ENCODE peak calls at places on chromosome X, in seven cellular contexts. One of them, this sample, is unnamed.

GRCh38 chrX:149392896-149393295 is 112.2 kb downstream of the IDS start:
- DNase-seq in HCT116: no peak
- DNase-seq in H1: no peak
- DNase-seq in K562: no peak
- DNase-seq in HepG2: peak
- DNase-seq in GM12878: no peak
- DNase-seq in SK-N-SH: no peak
- DNase-seq in this sample: peak

GRCh38 chrX:37347420-37347819 is 1.7 kb upstream of the PRRG1 start:
- DNase-seq in K562: no peak
- DNase-seq in GM12878: no peak
- DNase-seq in HCT116: no peak
- DNase-seq in H1: no peak
- DNase-seq in SK-N-SH: no peak
- DNase-seq in HepG2: peak
- DNase-seq in this sample: no peak

GRCh38 chrX:43269201-43269600 is 386.9 kb upstream of the MAOA start:
- DNase-seq in HCT116: no peak
- DNase-seq in H1: no peak
- DNase-seq in K562: no peak
- DNase-seq in SK-N-SH: no peak
- DNase-seq in GM12878: no peak
- DNase-seq in HepG2: no peak
- DNase-seq in this sample: no peak

GRCh38 chrX:108068121-108068520 is 23.2 kb downstream of the PSMD10 start:
- DNase-seq in SK-N-SH: no peak
- DNase-seq in GM12878: no peak
- DNase-seq in H1: no peak
- DNase-seq in HepG2: no peak
- DNase-seq in K562: no peak
- DNase-seq in HCT116: no peak
- DNase-seq in this sample: no peak

GRCh38 chrX:9650091-9650490 is 115.6 kb downstream of the GPR143 start:
- DNase-seq in H1: no peak
- DNase-seq in GM12878: no peak
- DNase-seq in HepG2: no peak
- DNase-seq in SK-N-SH: no peak
- DNase-seq in HCT116: no peak
- DNase-seq in K562: no peak
- DNase-seq in this sample: no peak

GRCh38 chrX:30793075-30793766 is 95.8 kb downstream of the TAB3 start:
- DNase-seq in HCT116: no peak
- DNase-seq in H1: no peak
- DNase-seq in K562: no peak
- DNase-seq in HepG2: no peak
- DNase-seq in GM12878: no peak
- DNase-seq in SK-N-SH: no peak
- DNase-seq in this sample: no peak

GRCh38 chrX:154458116-154458953 is at the start of gene PLXNA3:
- DNase-seq in GM12878: no peak
- DNase-seq in SK-N-SH: peak
- DNase-seq in K562: peak
- DNase-seq in HCT116: no peak
- DNase-seq in HepG2: no peak
- DNase-seq in H1: no peak
- DNase-seq in this sample: no peak

GRCh38 chrX:154548028-154548316 is 552 bp downstream of the IKBKG start:
- DNase-seq in H1: no peak
- DNase-seq in HepG2: no peak
- DNase-seq in GM12878: no peak
- DNase-seq in SK-N-SH: no peak
- DNase-seq in K562: no peak
- DNase-seq in HCT116: no peak
- DNase-seq in this sample: no peak

GRCh38 chrX:38260231-38260630 is 39.6 kb upstream of the SRPX start:
- DNase-seq in HCT116: peak
- DNase-seq in SK-N-SH: peak
- DNase-seq in H1: no peak
- DNase-seq in GM12878: no peak
- DNase-seq in K562: peak
- DNase-seq in HepG2: peak
- DNase-seq in this sample: peak

GRCh38 chrX:123665197-123665596 is 67.7 kb downstream of the THOC2 start:
- DNase-seq in HCT116: no peak
- DNase-seq in SK-N-SH: no peak
- DNase-seq in H1: no peak
- DNase-seq in HepG2: no peak
- DNase-seq in GM12878: no peak
- DNase-seq in K562: no peak
- DNase-seq in this sample: peak
- TF ChIP-seq JUND in HCT116: no peak
- TF ChIP-seq JUND in SK-N-SH: no peak
- TF ChIP-seq JUND in H1: no peak
- TF ChIP-seq JUND in HepG2: no peak
- TF ChIP-seq JUND in GM12878: no peak
- TF ChIP-seq JUND in K562: no peak
- TF ChIP-seq JUND in this sample: no peak

DNA sequence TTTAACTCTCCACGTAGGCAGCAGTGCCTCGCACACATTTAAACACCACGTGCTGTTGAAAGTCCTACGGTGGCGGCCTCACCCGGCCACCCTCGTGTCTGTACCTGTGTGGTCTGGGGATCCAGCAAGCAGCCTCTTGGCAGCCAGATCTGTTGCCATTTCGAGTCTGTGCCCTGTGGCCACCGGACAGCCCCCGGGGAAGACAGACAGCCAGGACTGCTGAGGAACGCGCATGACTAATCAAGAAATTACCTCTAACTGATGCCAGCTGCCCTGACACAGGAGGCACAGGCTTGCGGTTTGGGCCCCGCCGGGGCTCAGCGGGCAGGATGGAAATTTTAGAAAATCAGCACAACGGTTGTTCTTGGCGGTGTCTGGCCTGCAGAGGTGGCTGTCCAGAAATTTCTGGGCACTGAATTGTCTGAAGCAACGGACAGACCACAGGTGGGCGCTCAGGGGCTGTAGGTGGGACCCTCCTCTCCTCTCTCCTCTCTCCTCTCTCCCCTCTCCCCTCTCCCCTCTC is 15.6 kb upstream of the ASMTL start:
- DNase-seq in HepG2: no peak
- DNase-seq in H1: no peak
- DNase-seq in SK-N-SH: no peak
- DNase-seq in K562: no peak
- DNase-seq in HCT116: no peak
- DNase-seq in GM12878: peak
- DNase-seq in this sample: no peak
- TF ChIP-seq JUND in HepG2: no peak
- TF ChIP-seq JUND in H1: no peak
- TF ChIP-seq JUND in SK-N-SH: peak
- TF ChIP-seq JUND in K562: no peak
- TF ChIP-seq JUND in HCT116: peak
- TF ChIP-seq JUND in GM12878: no peak
- TF ChIP-seq JUND in this sample: no peak

GRCh38 chrX:14029039-14029424 is 660 bp downstream of the GEMIN8 start:
- DNase-seq in HCT116: no peak
- DNase-seq in SK-N-SH: peak
- DNase-seq in GM12878: no peak
- DNase-seq in H1: no peak
- DNase-seq in K562: peak
- DNase-seq in HepG2: no peak
- DNase-seq in this sample: no peak

GRCh38 chrX:14027511-14028019 is 2.1 kb downstream of the GEMIN8 start:
- DNase-seq in HCT116: no peak
- DNase-seq in GM12878: peak
- DNase-seq in H1: no peak
- DNase-seq in K562: peak
- DNase-seq in HepG2: peak
- DNase-seq in SK-N-SH: no peak
- DNase-seq in this sample: no peak

GRCh38 chrX:14028473-14028872 is 1.2 kb downstream of the GEMIN8 start:
- DNase-seq in HCT116: no peak
- DNase-seq in H1: no peak
- DNase-seq in SK-N-SH: no peak
- DNase-seq in K562: no peak
- DNase-seq in GM12878: peak
- DNase-seq in HepG2: no peak
- DNase-seq in this sample: no peak

GRCh38 chrX:14026121-14026520 is 3.6 kb downstream of the GEMIN8 start:
- DNase-seq in SK-N-SH: no peak
- DNase-seq in K562: no peak
- DNase-seq in H1: no peak
- DNase-seq in GM12878: no peak
- DNase-seq in HCT116: no peak
- DNase-seq in HepG2: no peak
- DNase-seq in this sample: no peak

DNA sequence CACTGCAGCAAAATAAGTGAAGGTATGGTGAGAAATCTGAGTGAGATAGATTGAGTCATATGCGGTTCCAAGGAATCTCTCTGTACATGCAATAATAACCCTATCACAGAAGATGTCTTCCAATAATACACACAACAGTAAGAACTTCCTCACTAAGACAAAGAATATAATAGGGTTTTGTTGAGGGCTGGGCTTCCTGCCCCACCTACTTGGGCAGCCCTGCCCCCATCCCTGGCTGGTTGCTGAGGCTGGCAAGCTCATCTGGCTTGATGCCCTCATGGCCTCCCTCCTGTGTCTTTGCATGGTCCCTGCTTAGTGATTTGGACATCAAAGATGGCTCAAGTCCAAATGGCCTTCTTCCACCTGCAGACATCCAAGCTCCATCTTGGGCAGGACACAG is 2.7 kb downstream of the GEMIN8 start:
- DNase-seq in HepG2: no peak
- DNase-seq in H1: no peak
- DNase-seq in SK-N-SH: no peak
- DNase-seq in GM12878: no peak
- DNase-seq in K562: no peak
- DNase-seq in HCT116: no peak
- DNase-seq in this sample: no peak
- TF ChIP-seq JUND in HepG2: no peak
- TF ChIP-seq JUND in H1: no peak
- TF ChIP-seq JUND in SK-N-SH: no peak
- TF ChIP-seq JUND in GM12878: no peak
- TF ChIP-seq JUND in K562: no peak
- TF ChIP-seq JUND in HCT116: no peak
- TF ChIP-seq JUND in this sample: no peak

GRCh38 chrX:120512627-120513026 is 43.5 kb upstream of the LAMP2 start:
- DNase-seq in H1: no peak
- DNase-seq in K562: no peak
- DNase-seq in GM12878: no peak
- DNase-seq in SK-N-SH: no peak
- DNase-seq in HepG2: peak
- DNase-seq in HCT116: no peak
- DNase-seq in this sample: no peak

GRCh38 chrX:120517936-120518335 is 42.8 kb downstream of the CUL4B start:
- DNase-seq in HCT116: no peak
- DNase-seq in K562: no peak
- DNase-seq in H1: no peak
- DNase-seq in HepG2: no peak
- DNase-seq in GM12878: no peak
- DNase-seq in SK-N-SH: no peak
- DNase-seq in this sample: peak

GRCh38 chrX:120512222-120512621 is 43.1 kb upstream of the LAMP2 start:
- DNase-seq in HepG2: no peak
- DNase-seq in SK-N-SH: no peak
- DNase-seq in GM12878: no peak
- DNase-seq in K562: no peak
- DNase-seq in H1: no peak
- DNase-seq in HCT116: no peak
- DNase-seq in this sample: no peak

GRCh38 chrX:120514236-120514635 is 45.1 kb upstream of the LAMP2 start:
- DNase-seq in K562: peak
- DNase-seq in H1: no peak
- DNase-seq in SK-N-SH: peak
- DNase-seq in HCT116: no peak
- DNase-seq in GM12878: no peak
- DNase-seq in HepG2: peak
- DNase-seq in this sample: peak
- TF ChIP-seq JUND in K562: no peak
- TF ChIP-seq JUND in H1: no peak
- TF ChIP-seq JUND in SK-N-SH: no peak
- TF ChIP-seq JUND in HCT116: no peak
- TF ChIP-seq JUND in GM12878: no peak
- TF ChIP-seq JUND in HepG2: no peak
- TF ChIP-seq JUND in this sample: no peak

GRCh38 chrX:12118134-12118533 is 20.1 kb upstream of the FRMPD4 start:
- DNase-seq in HepG2: no peak
- DNase-seq in SK-N-SH: no peak
- DNase-seq in HCT116: no peak
- DNase-seq in H1: no peak
- DNase-seq in GM12878: no peak
- DNase-seq in K562: no peak
- DNase-seq in this sample: no peak

GRCh38 chrX:12113321-12113720 is 25.0 kb upstream of the FRMPD4 start:
- DNase-seq in SK-N-SH: no peak
- DNase-seq in HCT116: no peak
- DNase-seq in H1: no peak
- DNase-seq in K562: no peak
- DNase-seq in HepG2: no peak
- DNase-seq in GM12878: no peak
- DNase-seq in this sample: no peak

DNA sequence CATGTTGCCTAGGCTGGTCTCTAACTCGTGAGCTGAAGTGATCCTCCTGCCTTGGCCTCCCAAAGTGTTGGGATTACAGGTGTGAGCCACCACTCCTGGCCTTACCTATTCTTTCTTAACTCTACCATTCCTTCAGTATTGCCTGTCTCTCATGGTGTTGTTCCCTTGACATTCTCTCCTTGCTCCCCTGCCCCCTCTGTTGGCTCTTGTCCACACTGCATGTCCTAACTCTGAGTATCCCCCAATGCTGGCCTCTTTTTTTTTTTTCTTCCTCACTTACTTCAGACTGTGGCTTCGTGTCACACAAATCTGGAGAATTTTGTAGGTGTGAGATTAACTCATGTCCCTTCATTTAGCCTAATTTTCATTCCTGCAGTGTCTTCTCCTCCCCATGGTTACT is 22.9 kb upstream of the FRMPD4 start:
- DNase-seq in HCT116: no peak
- DNase-seq in SK-N-SH: no peak
- DNase-seq in HepG2: no peak
- DNase-seq in GM12878: no peak
- DNase-seq in K562: peak
- DNase-seq in H1: no peak
- DNase-seq in this sample: no peak
- TF ChIP-seq JUND in HCT116: no peak
- TF ChIP-seq JUND in SK-N-SH: no peak
- TF ChIP-seq JUND in HepG2: no peak
- TF ChIP-seq JUND in GM12878: no peak
- TF ChIP-seq JUND in K562: no peak
- TF ChIP-seq JUND in H1: no peak
- TF ChIP-seq JUND in this sample: no peak

GRCh38 chrX:32520789-32521188 is 690.6 kb downstream of the DMD start:
- DNase-seq in HCT116: no peak
- DNase-seq in GM12878: no peak
- DNase-seq in HepG2: no peak
- DNase-seq in K562: no peak
- DNase-seq in H1: no peak
- DNase-seq in SK-N-SH: no peak
- DNase-seq in this sample: no peak
- TF ChIP-seq JUND in HCT116: no peak
- TF ChIP-seq JUND in GM12878: no peak
- TF ChIP-seq JUND in HepG2: no peak
- TF ChIP-seq JUND in K562: no peak
- TF ChIP-seq JUND in H1: no peak
- TF ChIP-seq JUND in SK-N-SH: no peak
- TF ChIP-seq JUND in this sample: no peak

GRCh38 chrX:42195506-42195905 is 272.2 kb upstream of the CASK start:
- DNase-seq in GM12878: no peak
- DNase-seq in HCT116: no peak
- DNase-seq in K562: no peak
- DNase-seq in HepG2: no peak
- DNase-seq in SK-N-SH: no peak
- DNase-seq in H1: no peak
- DNase-seq in this sample: no peak
- TF ChIP-seq JUND in GM12878: no peak
- TF ChIP-seq JUND in HCT116: no peak
- TF ChIP-seq JUND in K562: no peak
- TF ChIP-seq JUND in HepG2: no peak
- TF ChIP-seq JUND in SK-N-SH: no peak
- TF ChIP-seq JUND in H1: no peak
- TF ChIP-seq JUND in this sample: no peak